ENCODE peak calls at places on chromosomes 4 and X, in seven cellular contexts. One of them, this sample, is unnamed.

GRCh38 chr4:86558799-86559198 is 35.3 kb upstream of the PTPN13 start:
- DNase-seq in NCI-H82: no peak
- DNase-seq in M059J: peak
- DNase-seq in central memory CD4-positive, alpha-beta T cell: no peak
- DNase-seq in upper lobe of right lung: no peak
- DNase-seq in naive thymus-derived CD4-positive, alpha-beta T cell: no peak
- DNase-seq in activated T-helper 1 cell treated with Interleukin-2 at 50 U/mL for 16 hours: no peak
- DNase-seq in this sample: no peak

GRCh38 chr4:41209187-41209586 is 5.2 kb downstream of the APBB2 start:
- DNase-seq in NCI-H82: peak
- DNase-seq in M059J: peak
- DNase-seq in central memory CD4-positive, alpha-beta T cell: no peak
- DNase-seq in upper lobe of right lung: no peak
- DNase-seq in naive thymus-derived CD4-positive, alpha-beta T cell: no peak
- DNase-seq in activated T-helper 1 cell treated with Interleukin-2 at 50 U/mL for 16 hours: no peak
- DNase-seq in this sample: no peak

GRCh38 chr4:1746265-1746691 is 25.0 kb downstream of the TACC3 start:
- DNase-seq in NCI-H82: peak
- DNase-seq in M059J: peak
- DNase-seq in central memory CD4-positive, alpha-beta T cell: peak
- DNase-seq in upper lobe of right lung: peak
- DNase-seq in naive thymus-derived CD4-positive, alpha-beta T cell: peak
- DNase-seq in activated T-helper 1 cell treated with Interleukin-2 at 50 U/mL for 16 hours: peak
- DNase-seq in this sample: no peak

GRCh38 chrX:17377047-17377692 is 2.2 kb downstream of the NHS start:
- DNase-seq in NCI-H82: peak
- DNase-seq in M059J: peak
- DNase-seq in central memory CD4-positive, alpha-beta T cell: no peak
- DNase-seq in upper lobe of right lung: peak
- DNase-seq in naive thymus-derived CD4-positive, alpha-beta T cell: no peak
- DNase-seq in activated T-helper 1 cell treated with Interleukin-2 at 50 U/mL for 16 hours: no peak
- DNase-seq in this sample: no peak

GRCh38 chr4:78288327-78288726 is 231.2 kb downstream of the FRAS1 start:
- DNase-seq in NCI-H82: no peak
- DNase-seq in M059J: no peak
- DNase-seq in central memory CD4-positive, alpha-beta T cell: no peak
- DNase-seq in upper lobe of right lung: no peak
- DNase-seq in naive thymus-derived CD4-positive, alpha-beta T cell: no peak
- DNase-seq in activated T-helper 1 cell treated with Interleukin-2 at 50 U/mL for 16 hours: no peak
- DNase-seq in this sample: no peak

GRCh38 chr4:24472514-24473308 is 111.6 kb downstream of the DHX15 start:
- DNase-seq in NCI-H82: peak
- DNase-seq in M059J: peak
- DNase-seq in central memory CD4-positive, alpha-beta T cell: peak
- DNase-seq in upper lobe of right lung: peak
- DNase-seq in naive thymus-derived CD4-positive, alpha-beta T cell: peak
- DNase-seq in activated T-helper 1 cell treated with Interleukin-2 at 50 U/mL for 16 hours: peak
- DNase-seq in this sample: peak

GRCh38 chrX:65406532-65406931 is 128.1 kb downstream of the LAS1L start:
- DNase-seq in NCI-H82: peak
- DNase-seq in M059J: no peak
- DNase-seq in central memory CD4-positive, alpha-beta T cell: no peak
- DNase-seq in upper lobe of right lung: no peak
- DNase-seq in naive thymus-derived CD4-positive, alpha-beta T cell: peak
- DNase-seq in activated T-helper 1 cell treated with Interleukin-2 at 50 U/mL for 16 hours: no peak
- DNase-seq in this sample: no peak

GRCh38 chr4:8369426-8370105 is 71.0 kb downstream of the ACOX3 start:
- DNase-seq in NCI-H82: no peak
- DNase-seq in M059J: no peak
- DNase-seq in central memory CD4-positive, alpha-beta T cell: no peak
- DNase-seq in upper lobe of right lung: no peak
- DNase-seq in naive thymus-derived CD4-positive, alpha-beta T cell: no peak
- DNase-seq in activated T-helper 1 cell treated with Interleukin-2 at 50 U/mL for 16 hours: no peak
- DNase-seq in this sample: no peak

GRCh38 chrX:147550217-147550616 is 361.5 kb upstream of the FMR1 start:
- DNase-seq in NCI-H82: peak
- DNase-seq in M059J: peak
- DNase-seq in central memory CD4-positive, alpha-beta T cell: no peak
- DNase-seq in upper lobe of right lung: no peak
- DNase-seq in naive thymus-derived CD4-positive, alpha-beta T cell: no peak
- DNase-seq in activated T-helper 1 cell treated with Interleukin-2 at 50 U/mL for 16 hours: no peak
- DNase-seq in this sample: no peak

GRCh38 chr4:158821228-158822009 is 52.6 kb downstream of the FNIP2 start:
- DNase-seq in NCI-H82: peak
- DNase-seq in M059J: peak
- DNase-seq in central memory CD4-positive, alpha-beta T cell: no peak
- DNase-seq in upper lobe of right lung: no peak
- DNase-seq in naive thymus-derived CD4-positive, alpha-beta T cell: no peak
- DNase-seq in activated T-helper 1 cell treated with Interleukin-2 at 50 U/mL for 16 hours: no peak
- DNase-seq in this sample: peak

GRCh38 chr4:169099775-169100180 is 89.7 kb upstream of the CBR4 start:
- DNase-seq in NCI-H82: peak
- DNase-seq in M059J: peak
- DNase-seq in central memory CD4-positive, alpha-beta T cell: no peak
- DNase-seq in upper lobe of right lung: no peak
- DNase-seq in naive thymus-derived CD4-positive, alpha-beta T cell: no peak
- DNase-seq in activated T-helper 1 cell treated with Interleukin-2 at 50 U/mL for 16 hours: no peak
- DNase-seq in this sample: peak

GRCh38 chrX:38654302-38654701 is 93.0 kb downstream of the TSPAN7 start:
- DNase-seq in NCI-H82: peak
- DNase-seq in M059J: peak
- DNase-seq in central memory CD4-positive, alpha-beta T cell: no peak
- DNase-seq in upper lobe of right lung: no peak
- DNase-seq in naive thymus-derived CD4-positive, alpha-beta T cell: no peak
- DNase-seq in activated T-helper 1 cell treated with Interleukin-2 at 50 U/mL for 16 hours: no peak
- DNase-seq in this sample: no peak

GRCh38 chr4:82989567-82990429 is 20.8 kb downstream of the LIN54 start:
- DNase-seq in NCI-H82: no peak
- DNase-seq in M059J: peak
- DNase-seq in central memory CD4-positive, alpha-beta T cell: peak
- DNase-seq in upper lobe of right lung: no peak
- DNase-seq in naive thymus-derived CD4-positive, alpha-beta T cell: peak
- DNase-seq in activated T-helper 1 cell treated with Interleukin-2 at 50 U/mL for 16 hours: no peak
- DNase-seq in this sample: no peak

GRCh38 chr4:74123065-74123728 is 24.2 kb upstream of the CXCL2 start:
- DNase-seq in NCI-H82: peak
- DNase-seq in M059J: peak
- DNase-seq in central memory CD4-positive, alpha-beta T cell: no peak
- DNase-seq in upper lobe of right lung: no peak
- DNase-seq in naive thymus-derived CD4-positive, alpha-beta T cell: no peak
- DNase-seq in activated T-helper 1 cell treated with Interleukin-2 at 50 U/mL for 16 hours: no peak
- DNase-seq in this sample: no peak

GRCh38 chrX:131977619-131978018 is 45.5 kb upstream of the STK26 start:
- DNase-seq in NCI-H82: no peak
- DNase-seq in M059J: peak
- DNase-seq in central memory CD4-positive, alpha-beta T cell: no peak
- DNase-seq in upper lobe of right lung: no peak
- DNase-seq in naive thymus-derived CD4-positive, alpha-beta T cell: no peak
- DNase-seq in activated T-helper 1 cell treated with Interleukin-2 at 50 U/mL for 16 hours: no peak
- DNase-seq in this sample: peak

GRCh38 chr4:87251104-87251503 is 30.7 kb upstream of the KLHL8 start:
- DNase-seq in NCI-H82: no peak
- DNase-seq in M059J: no peak
- DNase-seq in central memory CD4-positive, alpha-beta T cell: no peak
- DNase-seq in upper lobe of right lung: no peak
- DNase-seq in naive thymus-derived CD4-positive, alpha-beta T cell: no peak
- DNase-seq in activated T-helper 1 cell treated with Interleukin-2 at 50 U/mL for 16 hours: no peak
- DNase-seq in this sample: no peak

GRCh38 chr4:55635760-55636621 is at the start of gene NMU:
- DNase-seq in NCI-H82: peak
- DNase-seq in M059J: peak
- DNase-seq in central memory CD4-positive, alpha-beta T cell: peak
- DNase-seq in upper lobe of right lung: peak
- DNase-seq in naive thymus-derived CD4-positive, alpha-beta T cell: no peak
- DNase-seq in activated T-helper 1 cell treated with Interleukin-2 at 50 U/mL for 16 hours: no peak
- DNase-seq in this sample: no peak

GRCh38 chrX:3550160-3550765 is 163.2 kb downstream of the PRKX start:
- DNase-seq in NCI-H82: no peak
- DNase-seq in M059J: peak
- DNase-seq in central memory CD4-positive, alpha-beta T cell: no peak
- DNase-seq in upper lobe of right lung: no peak
- DNase-seq in naive thymus-derived CD4-positive, alpha-beta T cell: no peak
- DNase-seq in activated T-helper 1 cell treated with Interleukin-2 at 50 U/mL for 16 hours: no peak
- DNase-seq in this sample: no peak

GRCh38 chr4:172521171-172521570 is 647.4 kb upstream of the GALNT7 start:
- DNase-seq in NCI-H82: no peak
- DNase-seq in M059J: no peak
- DNase-seq in central memory CD4-positive, alpha-beta T cell: no peak
- DNase-seq in upper lobe of right lung: no peak
- DNase-seq in naive thymus-derived CD4-positive, alpha-beta T cell: no peak
- DNase-seq in activated T-helper 1 cell treated with Interleukin-2 at 50 U/mL for 16 hours: no peak
- DNase-seq in this sample: no peak

GRCh38 chrX:154349359-154349935 is 25.0 kb downstream of the FLNA start:
- DNase-seq in NCI-H82: no peak
- DNase-seq in M059J: peak
- DNase-seq in central memory CD4-positive, alpha-beta T cell: no peak
- DNase-seq in upper lobe of right lung: peak
- DNase-seq in naive thymus-derived CD4-positive, alpha-beta T cell: no peak
- DNase-seq in activated T-helper 1 cell treated with Interleukin-2 at 50 U/mL for 16 hours: no peak
- DNase-seq in this sample: no peak

GRCh38 chrX:1763294-1763693 is 148.4 kb downstream of the ASMT start:
- DNase-seq in NCI-H82: no peak
- DNase-seq in M059J: peak
- DNase-seq in central memory CD4-positive, alpha-beta T cell: no peak
- DNase-seq in upper lobe of right lung: no peak
- DNase-seq in naive thymus-derived CD4-positive, alpha-beta T cell: no peak
- DNase-seq in activated T-helper 1 cell treated with Interleukin-2 at 50 U/mL for 16 hours: no peak
- DNase-seq in this sample: no peak

GRCh38 chrX:9728271-9728670 is 37.4 kb downstream of the GPR143 start:
- DNase-seq in NCI-H82: no peak
- DNase-seq in M059J: no peak
- DNase-seq in central memory CD4-positive, alpha-beta T cell: no peak
- DNase-seq in upper lobe of right lung: no peak
- DNase-seq in naive thymus-derived CD4-positive, alpha-beta T cell: no peak
- DNase-seq in activated T-helper 1 cell treated with Interleukin-2 at 50 U/mL for 16 hours: no peak
- DNase-seq in this sample: no peak

GRCh38 chr4:108360857-108361820 is 192.4 kb upstream of the LEF1 start:
- DNase-seq in NCI-H82: no peak
- DNase-seq in M059J: peak
- DNase-seq in central memory CD4-positive, alpha-beta T cell: no peak
- DNase-seq in upper lobe of right lung: no peak
- DNase-seq in naive thymus-derived CD4-positive, alpha-beta T cell: no peak
- DNase-seq in activated T-helper 1 cell treated with Interleukin-2 at 50 U/mL for 16 hours: no peak
- DNase-seq in this sample: peak

GRCh38 chr4:99855677-99856076 is 38.5 kb downstream of the LAMTOR3 start:
- DNase-seq in NCI-H82: no peak
- DNase-seq in M059J: no peak
- DNase-seq in central memory CD4-positive, alpha-beta T cell: no peak
- DNase-seq in upper lobe of right lung: no peak
- DNase-seq in naive thymus-derived CD4-positive, alpha-beta T cell: no peak
- DNase-seq in activated T-helper 1 cell treated with Interleukin-2 at 50 U/mL for 16 hours: no peak
- DNase-seq in this sample: no peak

GRCh38 chr4:1766336-1767057 is 26.6 kb upstream of the FGFR3 start:
- DNase-seq in NCI-H82: no peak
- DNase-seq in M059J: peak
- DNase-seq in central memory CD4-positive, alpha-beta T cell: no peak
- DNase-seq in upper lobe of right lung: no peak
- DNase-seq in naive thymus-derived CD4-positive, alpha-beta T cell: no peak
- DNase-seq in activated T-helper 1 cell treated with Interleukin-2 at 50 U/mL for 16 hours: no peak
- DNase-seq in this sample: no peak

GRCh38 chr4:16785800-16786527 is 112.5 kb downstream of the LDB2 start:
- DNase-seq in NCI-H82: peak
- DNase-seq in M059J: peak
- DNase-seq in central memory CD4-positive, alpha-beta T cell: no peak
- DNase-seq in upper lobe of right lung: no peak
- DNase-seq in naive thymus-derived CD4-positive, alpha-beta T cell: no peak
- DNase-seq in activated T-helper 1 cell treated with Interleukin-2 at 50 U/mL for 16 hours: no peak
- DNase-seq in this sample: peak

GRCh38 chr4:87677731-87678130 is 27.7 kb downstream of the DMP1 start:
- DNase-seq in NCI-H82: no peak
- DNase-seq in M059J: no peak
- DNase-seq in central memory CD4-positive, alpha-beta T cell: no peak
- DNase-seq in upper lobe of right lung: no peak
- DNase-seq in naive thymus-derived CD4-positive, alpha-beta T cell: no peak
- DNase-seq in activated T-helper 1 cell treated with Interleukin-2 at 50 U/mL for 16 hours: no peak
- DNase-seq in this sample: no peak

GRCh38 chr4:109199585-109199984 is 102.9 kb downstream of the COL25A1 start:
- DNase-seq in NCI-H82: no peak
- DNase-seq in M059J: no peak
- DNase-seq in central memory CD4-positive, alpha-beta T cell: no peak
- DNase-seq in upper lobe of right lung: no peak
- DNase-seq in naive thymus-derived CD4-positive, alpha-beta T cell: no peak
- DNase-seq in activated T-helper 1 cell treated with Interleukin-2 at 50 U/mL for 16 hours: no peak
- DNase-seq in this sample: no peak

GRCh38 chr4:145954924-145955339 is 16.3 kb upstream of the ZNF827 start:
- DNase-seq in NCI-H82: peak
- DNase-seq in M059J: peak
- DNase-seq in central memory CD4-positive, alpha-beta T cell: no peak
- DNase-seq in upper lobe of right lung: no peak
- DNase-seq in naive thymus-derived CD4-positive, alpha-beta T cell: no peak
- DNase-seq in activated T-helper 1 cell treated with Interleukin-2 at 50 U/mL for 16 hours: no peak
- DNase-seq in this sample: no peak

GRCh38 chrX:22748093-22748999 is 251.4 kb upstream of the DDX53 start:
- DNase-seq in NCI-H82: peak
- DNase-seq in M059J: peak
- DNase-seq in central memory CD4-positive, alpha-beta T cell: peak
- DNase-seq in upper lobe of right lung: no peak
- DNase-seq in naive thymus-derived CD4-positive, alpha-beta T cell: peak
- DNase-seq in activated T-helper 1 cell treated with Interleukin-2 at 50 U/mL for 16 hours: no peak
- DNase-seq in this sample: peak

GRCh38 chr4:112348488-112349158 is 51.5 kb downstream of the ALPK1 start:
- DNase-seq in NCI-H82: peak
- DNase-seq in M059J: peak
- DNase-seq in central memory CD4-positive, alpha-beta T cell: no peak
- DNase-seq in upper lobe of right lung: peak
- DNase-seq in naive thymus-derived CD4-positive, alpha-beta T cell: no peak
- DNase-seq in activated T-helper 1 cell treated with Interleukin-2 at 50 U/mL for 16 hours: no peak
- DNase-seq in this sample: peak

GRCh38 chr4:169136330-169136729 is 126.3 kb upstream of the CBR4 start:
- DNase-seq in NCI-H82: no peak
- DNase-seq in M059J: no peak
- DNase-seq in central memory CD4-positive, alpha-beta T cell: no peak
- DNase-seq in upper lobe of right lung: no peak
- DNase-seq in naive thymus-derived CD4-positive, alpha-beta T cell: no peak
- DNase-seq in activated T-helper 1 cell treated with Interleukin-2 at 50 U/mL for 16 hours: no peak
- DNase-seq in this sample: no peak

GRCh38 chr4:163748474-163748873 is 254.0 kb downstream of the TMA16 start:
- DNase-seq in NCI-H82: peak
- DNase-seq in M059J: peak
- DNase-seq in central memory CD4-positive, alpha-beta T cell: no peak
- DNase-seq in upper lobe of right lung: no peak
- DNase-seq in naive thymus-derived CD4-positive, alpha-beta T cell: no peak
- DNase-seq in activated T-helper 1 cell treated with Interleukin-2 at 50 U/mL for 16 hours: no peak
- DNase-seq in this sample: no peak

This sample was measured in amniotic stem cell.